ENCODE peak calls at places on chromosomes 4 and X, in four cellular contexts. S is adrenal gland, E is tibial nerve, H is A549. G is an unnamed sample.
A peak's percentile ranks its signal among the peaks of the same experiment; 100 is the strongest.

GRCh38 chrX:56811599-56811998 is 82.6 kb downstream of the NBDY start:
- DNase-seq in E (no peak), H (no peak), S (no peak), G (no peak)

GRCh38 chr4:157151711-157152110 is 68.8 kb upstream of the GRIA2 start:
- DNase-seq in S (no peak), H (no peak), E (no peak), G (no peak)

GRCh38 chr4:40719008-40719623 is 30.6 kb upstream of the NSUN7 start:
- DNase-seq in S (no peak), H (peak; percentile 82), E (no peak), G (no peak)

GRCh38 chrX:21373637-21374162 is 518 bp upstream of the CNKSR2 start:
- DNase-seq in S (peak; percentile 54), E (no peak), H (peak; percentile 23), G (peak; percentile 3)

GRCh38 chr4:38002451-38003071 is 42.4 kb downstream of the PTTG2 start:
- DNase-seq in S (no peak), H (no peak), E (no peak), G (no peak)

GRCh38 chr4:124321370-124321769 is 391.2 kb downstream of the ANKRD50 start:
- DNase-seq in H (no peak), E (no peak), S (no peak), G (no peak)

GRCh38 chr4:41418444-41418843 is 119.5 kb upstream of the LIMCH1 start:
- DNase-seq in S (peak; percentile 83), E (no peak), H (no peak), G (peak; percentile 81)

GRCh38 chr4:160026720-160027119 is 923.8 kb downstream of the RAPGEF2 start:
- DNase-seq in H (peak; percentile 80), S (no peak), E (no peak), G (no peak)

GRCh38 chr4:123479944-123480343 is 83.3 kb downstream of the SPRY1 start:
- DNase-seq in S (no peak), H (peak; percentile 3), E (no peak), G (no peak)

GRCh38 chr4:56613101-56613862 is 67.8 kb downstream of the HOPX start:
- DNase-seq in E (no peak), H (peak; percentile 5), S (no peak), G (no peak)

GRCh38 chr4:130600706-130601105 is 1504.8 kb downstream of the C4orf33 start:
- DNase-seq in E (no peak), H (no peak), S (no peak), G (no peak)

GRCh38 chr4:150072906-150073714 is 5.1 kb upstream of the DCLK2 start:
- DNase-seq in S (no peak), H (peak; percentile 71), E (no peak), G (no peak)

GRCh38 chrX:67619253-67619652 is 75.4 kb downstream of the AR start:
- DNase-seq in E (no peak), H (peak; percentile 63), S (no peak), G (no peak)

GRCh38 chr4:160887668-160888067 is 1276.1 kb downstream of the FSTL5 start:
- DNase-seq in E (no peak), H (no peak), S (no peak), G (no peak)

GRCh38 chr4:40206421-40206820 is 9.6 kb downstream of the RHOH start:
- DNase-seq in S (no peak), H (no peak), E (no peak), G (no peak)

GRCh38 chr4:2256781-2257191 is 5.1 kb downstream of the MXD4 start:
- DNase-seq in H (no peak), E (no peak), S (peak; percentile 86), G (peak; percentile 46)

GRCh38 chrX:55342533-55343501 is 78.1 kb upstream of the PAGE3 start:
- DNase-seq in H (peak; percentile 40), S (peak; percentile 64), E (peak; percentile 13), G (no peak)

GRCh38 chrX:18897611-18898010 is 86.3 kb downstream of the PHKA2 start:
- DNase-seq in E (no peak), S (no peak), H (no peak), G (no peak)

GRCh38 chrX:41621236-41621651 is 67.5 kb upstream of the GPR34 start:
- DNase-seq in H (peak; percentile 73), E (no peak), S (peak; percentile 52), G (no peak)

GRCh38 chr4:99723555-99724450 is 66.2 kb upstream of the C4orf54 start:
- DNase-seq in H (peak; percentile 68), S (peak; percentile 92), E (no peak), G (peak; percentile 75)

GRCh38 chr4:54230479-54231418 is 1.7 kb downstream of the PDGFRA start:
- DNase-seq in E (peak; percentile 53), H (no peak), S (no peak), G (peak; percentile 74)

GRCh38 chr4:157050561-157050960 is 25.4 kb upstream of the GLRB start:
- DNase-seq in H (no peak), S (no peak), E (no peak), G (no peak)

GRCh38 chr4:79209822-79210635 is 115.8 kb downstream of the NAA11 start:
- DNase-seq in S (no peak), E (no peak), H (no peak), G (no peak)

GRCh38 chrX:1493877-1494510 is 41.3 kb upstream of the ASMTL start:
- DNase-seq in H (no peak), S (no peak), E (no peak), G (peak; percentile 38)

GRCh38 chrX:9311411-9312160 is 153.3 kb upstream of the TBL1X start:
- DNase-seq in S (no peak), H (no peak), E (no peak), G (peak; percentile 34)

GRCh38 chrX:54288277-54288676 is 69.6 kb downstream of the WNK3 start:
- DNase-seq in H (no peak), S (no peak), E (no peak), G (no peak)

DNA sequence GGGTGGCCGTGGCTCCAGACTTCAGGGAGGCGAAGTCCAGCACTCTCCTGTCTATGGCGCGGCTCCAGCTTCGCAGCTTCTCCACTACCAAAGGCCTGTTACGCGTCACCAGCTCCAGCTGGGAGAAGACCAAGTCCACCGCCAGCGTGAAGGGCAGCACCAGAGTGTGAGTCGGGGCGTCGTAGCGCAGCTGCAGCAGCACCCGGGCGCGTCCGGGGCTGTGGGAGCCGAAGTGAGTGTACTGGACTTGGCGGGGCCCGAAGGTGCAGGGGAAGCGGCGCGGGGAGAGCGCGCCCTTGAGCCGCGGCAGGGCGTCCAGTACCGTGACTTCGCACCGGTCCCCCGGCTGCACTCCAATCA is 435 bp downstream of the FREM3 start:
- DNase-seq in H (no peak), E (no peak), S (no peak), G (peak; percentile 52)
- H3K4me3 ChIP-seq in H (no peak overlapping the region), E (peak overlapping the region; percentile 46), S (no peak overlapping the region), G (peak overlapping the region; percentile 45)

GRCh38 chrX:46447384-46447783 is 97.8 kb downstream of the ZNF674 start:
- DNase-seq in E (peak; percentile 5), S (peak; percentile 52), H (no peak), G (no peak)
- TF ChIP-seq POLR2A in E (no peak), S (no peak), H (no peak), G (no peak)

DNA sequence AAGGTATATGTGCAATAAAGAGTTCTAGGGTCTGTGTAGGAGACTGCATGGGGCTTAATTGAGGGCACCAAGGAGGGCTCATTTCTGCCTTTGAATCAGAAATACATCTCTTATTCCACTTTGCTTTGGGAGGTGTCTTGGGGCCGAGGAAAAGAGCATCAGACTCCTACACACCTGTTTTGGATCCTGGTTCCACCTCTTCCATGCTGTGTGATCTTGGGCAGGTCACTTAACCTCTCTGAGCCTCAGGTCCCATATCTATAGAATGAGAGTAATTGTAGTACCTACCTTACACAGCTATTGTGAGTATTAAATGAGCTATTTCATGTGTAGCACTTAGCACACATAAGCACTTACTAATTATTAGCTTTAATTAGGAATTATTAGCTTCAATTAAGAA is 100.6 kb downstream of the RTL5 start:
- DNase-seq in H (no peak), S (no peak), E (no peak), G (no peak)
- H3K4me3 ChIP-seq in H (no peak overlapping the region), S (no peak overlapping the region), E (no peak overlapping the region), G (no peak overlapping the region)

GRCh38 chr4:46389301-46389761 is 597 bp downstream of the GABRA2 start:
- DNase-seq in S (no peak), H (no peak), E (no peak), G (no peak)
- TF ChIP-seq POLR2A in S (no peak), H (no peak), E (no peak), G (no peak)

GRCh38 chrX:136159615-136160025 is 12.3 kb downstream of the FHL1 start:
- DNase-seq in H (no peak), E (no peak), S (no peak), G (no peak)
- H3K4me3 ChIP-seq in H (no peak overlapping the region), E (no peak overlapping the region), S (no peak overlapping the region), G (no peak overlapping the region)

GRCh38 chrX:47836164-47837072 is at the start of gene ZNF81:
- DNase-seq in S (peak; percentile 99), E (peak; percentile 90), H (peak; percentile 98), G (peak; percentile 94)
- TF ChIP-seq POLR2A in S (peak; percentile 36), E (peak; percentile 45), H (peak; percentile 51), G (peak; percentile 43)

DNA sequence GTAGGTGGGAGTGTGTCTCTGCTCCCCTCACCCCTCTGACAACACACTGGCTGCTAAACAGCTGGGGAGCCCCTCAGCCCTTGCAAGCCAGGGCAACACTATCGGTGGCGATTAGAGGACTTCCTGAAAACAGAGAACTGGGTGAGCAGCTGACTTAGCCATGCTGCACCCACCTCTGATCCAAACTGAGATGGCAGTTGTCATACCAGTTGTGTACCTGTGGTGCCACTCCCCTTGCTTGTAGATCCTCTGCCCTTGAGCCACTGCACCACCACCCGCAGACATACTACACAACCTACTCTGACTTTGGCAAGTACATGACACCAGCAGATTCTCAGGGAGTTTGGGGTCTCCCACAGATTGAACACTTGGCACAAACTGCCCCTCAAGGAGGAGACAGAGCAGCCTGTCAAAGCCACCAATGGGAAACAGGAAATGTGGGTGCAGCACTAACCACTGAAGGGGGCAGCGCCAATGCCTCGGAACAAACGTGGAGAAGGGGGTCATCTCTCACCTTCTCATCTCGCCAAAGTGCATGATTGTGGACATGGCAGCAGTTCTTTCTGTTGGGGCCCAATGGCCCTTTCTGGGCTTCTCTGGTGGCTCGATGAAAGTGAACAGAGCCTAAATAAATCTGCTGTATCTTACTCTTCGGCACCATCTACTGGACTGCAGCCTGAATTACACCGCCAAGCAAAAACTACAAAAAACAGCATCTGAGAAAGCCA is 119.8 kb downstream of the NEK1 start:
- DNase-seq in S (no peak), H (peak; percentile 32), E (no peak), G (no peak)
- H3K4me3 ChIP-seq in S (no peak overlapping the region), H (no peak overlapping the region), E (no peak overlapping the region), G (no peak overlapping the region)